ENCODE peak calls at places on chromosomes 2 and 18, in ten cellular contexts. N is dermis microvascular lymphatic vessel endothelial cell; Z is activated naive CD4-positive, alpha-beta T cell; P is cardiac muscle cell; O is stimulated activated CD8-positive, alpha-beta memory T cell treated with anti-CD3 and anti-CD28 coated beads, Interleukin-7, amount 100 ng/mL, for 4 hours; A is activated CD8-positive, alpha-beta memory T cell treated with anti-CD3 and anti-CD28 coated beads for 48 hours; S is nephron progenitor cell; E is T-helper 2 cell; D is AG09309; V is OCI-LY7. U is an unnamed sample.
A peak's percentile ranks its signal among the peaks of the same experiment; 100 is the strongest.

GRCh38 chr2:143489135-143489534 is 359.9 kb downstream of the ARHGAP15 start:
- DNase-seq in N (no peak), Z (no peak), P (peak; percentile 87), O (no peak), A (no peak), S (no peak), E (no peak), D (peak; percentile 54), V (no peak), U (no peak)

GRCh38 chr2:120793682-120794403 is 58.2 kb downstream of the GLI2 start:
- DNase-seq in N (no peak), Z (no peak), P (peak; percentile 19), O (no peak), A (no peak), S (no peak), E (no peak), D (no peak), V (no peak), U (no peak)

GRCh38 chr2:232568161-232568560 is 17.7 kb downstream of the EIF4E2 start:
- DNase-seq in N (peak; percentile 29), Z (no peak), P (peak; percentile 38), O (no peak), A (no peak), S (no peak), E (no peak), D (peak; percentile 82), V (no peak), U (no peak)

GRCh38 chr18:36176739-36177138 is 10.6 kb upstream of the MOCOS start:
- DNase-seq in N (peak; percentile 91), Z (no peak), P (peak; percentile 89), O (no peak), A (no peak), S (no peak), E (peak; percentile 42), D (no peak), V (no peak), U (no peak)

GRCh38 chr18:14221689-14222088 is 89.5 kb upstream of the ZNF519 start:
- DNase-seq in N (no peak), Z (no peak), P (no peak), O (no peak), A (no peak), S (no peak), E (no peak), D (no peak), V (no peak), U (no peak)

GRCh38 chr2:227848586-227848985 is 22.8 kb upstream of the DAW1 start:
- DNase-seq in N (no peak), Z (no peak), P (no peak), O (no peak), A (no peak), S (no peak), E (no peak), D (no peak), V (no peak), U (no peak)

GRCh38 chr2:189190696-189191095 is 11.1 kb upstream of the COL5A2 start:
- DNase-seq in N (no peak), Z (no peak), P (no peak), O (no peak), A (no peak), S (no peak), E (no peak), D (no peak), V (no peak), U (no peak)

GRCh38 chr2:235195921-235196320 is 244.1 kb downstream of the SH3BP4 start:
- DNase-seq in N (no peak), Z (no peak), P (no peak), O (no peak), A (no peak), S (no peak), E (no peak), D (no peak), V (no peak), U (no peak)

GRCh38 chr2:128774320-128775063 is 455.8 kb upstream of the HS6ST1 start:
- DNase-seq in N (no peak), Z (no peak), P (peak; percentile 29), O (no peak), A (no peak), S (no peak), E (no peak), D (no peak), V (no peak), U (peak; percentile 9)

GRCh38 chr18:3819933-3820332 is 370.0 kb downstream of the TGIF1 start:
- DNase-seq in N (no peak), Z (no peak), P (no peak), O (no peak), A (no peak), S (no peak), E (no peak), D (no peak), V (no peak), U (no peak)

GRCh38 chr2:197846120-197846519 is 41.7 kb downstream of the PLCL1 start:
- DNase-seq in N (no peak), Z (no peak), P (no peak), O (no peak), A (no peak), S (no peak), E (no peak), D (no peak), V (no peak), U (no peak)

GRCh38 chr2:153953761-153954160 is 82.0 kb downstream of the GALNT13 start:
- DNase-seq in N (no peak), Z (no peak), P (no peak), O (no peak), A (no peak), S (no peak), E (no peak), D (no peak), V (no peak), U (no peak)

GRCh38 chr2:235692671-235693171 is 198.9 kb downstream of the AGAP1 start:
- DNase-seq in N (no peak), Z (no peak), P (no peak), O (no peak), A (no peak), S (no peak), E (no peak), D (no peak), V (no peak), U (no peak)

GRCh38 chr2:3114406-3115185 is 263.0 kb downstream of the EIPR1 start:
- DNase-seq in N (no peak), Z (no peak), P (no peak), O (no peak), A (no peak), S (no peak), E (no peak), D (no peak), V (no peak), U (peak; percentile 10)

GRCh38 chr2:112465373-112465772 is 16.6 kb upstream of the TTL start:
- DNase-seq in N (peak; percentile 11), Z (no peak), P (peak; percentile 46), O (no peak), A (no peak), S (no peak), E (no peak), D (no peak), V (no peak), U (no peak)

GRCh38 chr2:42876280-42876840 is 84.0 kb upstream of the HAAO start:
- DNase-seq in N (no peak), Z (no peak), P (no peak), O (no peak), A (no peak), S (no peak), E (no peak), D (no peak), V (no peak), U (peak; percentile 49)

GRCh38 chr2:236661064-236661761 is 91.6 kb downstream of the ACKR3 start:
- DNase-seq in N (no peak), Z (no peak), P (peak; percentile 56), O (no peak), A (no peak), S (no peak), E (no peak), D (no peak), V (no peak), U (no peak)

GRCh38 chr2:126751477-126751876 is 95.5 kb downstream of the GYPC start:
- DNase-seq in N (no peak), Z (no peak), P (no peak), O (no peak), A (no peak), S (no peak), E (no peak), D (no peak), V (no peak), U (no peak)

GRCh38 chr2:152613235-152613634 is 104.0 kb downstream of the PRPF40A start:
- DNase-seq in N (peak; percentile 10), Z (no peak), P (no peak), O (no peak), A (no peak), S (no peak), E (no peak), D (no peak), V (no peak), U (no peak)

GRCh38 chr18:46155652-46156051 is 51.5 kb downstream of the HAUS1 start:
- DNase-seq in N (no peak), Z (no peak), P (peak; percentile 81), O (peak; percentile 65), A (peak; percentile 30), S (no peak), E (peak; percentile 90), D (peak; percentile 65), V (no peak), U (no peak)

GRCh38 chr2:50535971-50536759 is 495.8 kb downstream of the NRXN1 start:
- DNase-seq in N (no peak), Z (no peak), P (peak; percentile 51), O (no peak), A (no peak), S (peak; percentile 12), E (peak; percentile 3), D (no peak), V (peak; percentile 26), U (no peak)

GRCh38 chr2:167833294-167833693 is 414.1 kb downstream of the STK39 start:
- DNase-seq in N (no peak), Z (no peak), P (no peak), O (no peak), A (no peak), S (no peak), E (no peak), D (no peak), V (no peak), U (no peak)

GRCh38 chr2:59594671-59595222 is 958.7 kb downstream of the BCL11A start:
- DNase-seq in N (no peak), Z (no peak), P (no peak), O (no peak), A (no peak), S (no peak), E (no peak), D (no peak), V (no peak), U (no peak)

U was measured in testis.